ENCODE peak calls at places on chromosomes 6 and 20, in four cellular contexts. N is NCI-H2029 treated with DMSO at 0.1 percent for 48 hours, J is NCI-H2081, M is GDM1. L is an unnamed sample.

GRCh38 chr6:153129873-153130514 is 1.1 kb downstream of the RGS17 start:
- DNase-seq in J (peak), N (no peak), M (no peak), L (no peak)

GRCh38 chr6:17280552-17281090 is 540 bp upstream of the RBM24 start:
- DNase-seq in M (no peak), J (no peak), N (no peak), L (no peak)

GRCh38 chr6:61809004-61809595 is 476.9 kb downstream of the KHDRBS2 start:
- DNase-seq in M (no peak), N (no peak), J (peak), L (peak)

GRCh38 chr6:83429857-83430605 is 820 bp downstream of the ME1 start:
- DNase-seq in J (peak), M (no peak), N (no peak), L (no peak)

GRCh38 chr20:11698124-11698523 is 219.6 kb upstream of the BTBD3 start:
- DNase-seq in N (no peak), M (no peak), J (no peak), L (no peak)

GRCh38 chr6:138410972-138411667 is 7.1 kb downstream of the HEBP2 start:
- DNase-seq in J (no peak), M (peak), N (no peak), L (peak)

GRCh38 chr6:159464827-159465226 is 228.2 kb downstream of the SOD2 start:
- DNase-seq in M (no peak), N (no peak), J (no peak), L (no peak)

GRCh38 chr6:87753131-87753685 is 51.2 kb upstream of the AKIRIN2 start:
- DNase-seq in M (no peak), N (no peak), J (no peak), L (no peak)

GRCh38 chr6:3348821-3349220 is 90.1 kb downstream of the PSMG4 start:
- DNase-seq in N (peak), M (no peak), J (no peak), L (no peak)

GRCh38 chr20:14191559-14191958 is 145.9 kb downstream of the FLRT3 start:
- DNase-seq in N (no peak), M (no peak), J (no peak), L (no peak)

GRCh38 chr6:166279393-166279679 is 28.9 kb downstream of the PRR18 start:
- DNase-seq in J (no peak), N (no peak), M (no peak), L (no peak)

GRCh38 chr6:4370066-4370465 is 234.7 kb upstream of the ECI2 start:
- DNase-seq in J (no peak), M (no peak), N (no peak), L (no peak)

GRCh38 chr6:8172510-8172909 is 70.2 kb upstream of the EEF1E1 start:
- DNase-seq in M (no peak), J (no peak), N (no peak), L (no peak)

GRCh38 chr6:142624978-142625715 is 319.8 kb downstream of the HIVEP2 start:
- DNase-seq in J (no peak), N (no peak), M (no peak), L (no peak)

GRCh38 chr6:29827579-29828470 is at the start of gene HLA-G:
- DNase-seq in J (no peak), N (no peak), M (no peak), L (no peak)

GRCh38 chr20:1538655-1539054 is 18.9 kb downstream of the SIRPD start:
- DNase-seq in N (no peak), M (no peak), J (no peak), L (no peak)

GRCh38 chr6:169292340-169293124 is 38.9 kb upstream of the THBS2 start:
- DNase-seq in M (no peak), N (no peak), J (no peak), L (no peak)

GRCh38 chr20:8749101-8749500 is 319.8 kb upstream of the PLCB4 start:
- DNase-seq in J (no peak), M (no peak), N (no peak), L (no peak)

GRCh38 chr6:53179961-53180651 is 31.5 kb upstream of the GCM1 start:
- DNase-seq in J (peak), N (peak), M (no peak), L (no peak)

GRCh38 chr6:111691345-111692225 is 85.9 kb upstream of the TRAF3IP2 start:
- DNase-seq in J (no peak), N (no peak), M (no peak), L (no peak)

GRCh38 chr6:151698921-151699705 is 108.4 kb upstream of the ESR1 start:
- DNase-seq in N (no peak), M (no peak), J (no peak), L (no peak)

GRCh38 chr6:27280540-27281000 is 31.5 kb downstream of the POM121L2 start:
- DNase-seq in J (peak), M (no peak), N (no peak), L (no peak)

GRCh38 chr6:107304421-107305025 is 154.8 kb downstream of the PDSS2 start:
- DNase-seq in N (no peak), M (no peak), J (no peak), L (no peak)

GRCh38 chr6:12033770-12034169 is 21.7 kb downstream of the HIVEP1 start:
- DNase-seq in M (no peak), N (no peak), J (no peak), L (peak)

GRCh38 chr6:40844241-40844640 is 194.8 kb downstream of the UNC5CL start:
- DNase-seq in J (no peak), N (no peak), M (no peak), L (no peak)

GRCh38 chr6:119453242-119453641 is 103.7 kb upstream of the MAN1A1 start:
- DNase-seq in N (no peak), M (no peak), J (no peak), L (no peak)

GRCh38 chr20:47540443-47541354 is 39.0 kb downstream of the NCOA3 start:
- DNase-seq in N (no peak), M (no peak), J (no peak), L (peak)

GRCh38 chr6:158286413-158286812 is 25.9 kb upstream of the TULP4 start:
- DNase-seq in J (no peak), N (no peak), M (no peak), L (no peak)

GRCh38 chr6:26493258-26493657 is 6.8 kb upstream of the BTN1A1 start:
- DNase-seq in J (no peak), N (no peak), M (no peak), L (peak)

GRCh38 chr6:145836170-145836569 is 21.6 kb upstream of the FBXO30 start:
- DNase-seq in M (no peak), J (no peak), N (no peak), L (no peak)

GRCh38 chr6:47551670-47552069 is 74.1 kb downstream of the CD2AP start:
- DNase-seq in N (no peak), J (no peak), M (no peak), L (no peak)

GRCh38 chr20:47243906-47244305 is 112.6 kb downstream of the ZMYND8 start:
- DNase-seq in J (no peak), M (no peak), N (no peak), L (no peak)

GRCh38 chr6:20095436-20095835 is 116.8 kb downstream of the MBOAT1 start:
- DNase-seq in M (no peak), N (no peak), J (no peak), L (no peak)

GRCh38 chr6:100121854-100122609 is 128.0 kb upstream of the MCHR2 start:
- DNase-seq in N (no peak), M (no peak), J (no peak), L (no peak)

GRCh38 chr6:31557443-31558317 is 10.3 kb downstream of the NFKBIL1 start:
- DNase-seq in N (no peak), J (no peak), M (no peak), L (no peak)

GRCh38 chr6:5135783-5136376 is 50.7 kb downstream of the PPP1R3G start:
- DNase-seq in J (peak), N (peak), M (no peak), L (peak)

GRCh38 chr6:32402812-32403211 is 4.2 kb downstream of the BTNL2 start:
- DNase-seq in M (no peak), J (no peak), N (no peak), L (no peak)

L was measured in AML-193.